ENCODE peak calls at places on chromosome 1, in six cellular contexts. K is GM23338, V is EH, I is Right ventricle myocardium inferior, T is fibroblast of the conjunctiva, Y is dorsolateral prefrontal cortex. D is an unnamed sample.
A peak's percentile ranks its signal among the peaks of the same experiment; 100 is the strongest.

GRCh38 chr1:59364012-59364411 is 67.1 kb downstream of the FGGY start:
- DNase-seq in I (no peak), Y (no peak), V (no peak), K (no peak), T (no peak), D (no peak)

GRCh38 chr1:76491737-76492136 is 375.5 kb upstream of the ST6GALNAC5 start:
- DNase-seq in K (no peak), Y (no peak), I (no peak), T (no peak), V (no peak), D (no peak)

GRCh38 chr1:26221094-26221493 is 12.9 kb upstream of the CEP85 start:
- DNase-seq in T (no peak), I (no peak), K (no peak), Y (no peak), V (no peak), D (no peak)

GRCh38 chr1:197469620-197470210 is 201.7 kb downstream of the CRB1 start:
- DNase-seq in T (no peak), K (peak; percentile 19), V (no peak), Y (no peak), I (no peak), D (no peak)

GRCh38 chr1:5896706-5897105 is 95.5 kb downstream of the NPHP4 start:
- DNase-seq in I (no peak), Y (peak; percentile 46), K (peak; percentile 44), T (no peak), V (no peak), D (no peak)

GRCh38 chr1:11279152-11279551 is 6.2 kb downstream of the UBIAD1 start:
- DNase-seq in Y (no peak), T (no peak), I (no peak), K (no peak), V (no peak), D (no peak)

GRCh38 chr1:34013958-34014737 is 150.3 kb downstream of the HMGB4 start:
- DNase-seq in V (peak; percentile 32), Y (no peak), I (no peak), K (peak; percentile 79), T (no peak), D (peak; percentile 61)

GRCh38 chr1:23838401-23838866 is 13.2 kb upstream of the HMGCL start:
- DNase-seq in V (peak; percentile 59), T (peak; percentile 5), Y (no peak), K (peak; percentile 72), I (peak; percentile 89), D (peak; percentile 72)

GRCh38 chr1:159821171-159821867 is 5.4 kb upstream of the SLAMF8 start:
- DNase-seq in K (peak; percentile 80), Y (peak; percentile 47), T (no peak), V (no peak), I (no peak), D (peak; percentile 64)

GRCh38 chr1:54833146-54833545 is 32.0 kb upstream of the TTC22 start:
- DNase-seq in Y (no peak), K (no peak), I (no peak), V (no peak), T (no peak), D (no peak)

GRCh38 chr1:161069731-161070270 is at the start of gene ARHGAP30:
- DNase-seq in K (peak; percentile 41), T (no peak), I (peak; percentile 92), V (no peak), Y (peak; percentile 34), D (no peak)

GRCh38 chr1:20187813-20188454 is 1.6 kb upstream of the PLA2G2C start:
- DNase-seq in I (no peak), Y (no peak), V (no peak), K (no peak), T (no peak), D (no peak)

GRCh38 chr1:116878804-116879477 is 30.8 kb upstream of the PTGFRN start:
- DNase-seq in V (peak; percentile 41), K (peak; percentile 50), Y (no peak), T (peak; percentile 43), I (peak; percentile 67), D (peak; percentile 31)

GRCh38 chr1:240611619-240612490 is at the start of gene GREM2:
- DNase-seq in K (peak; percentile 82), Y (peak; percentile 66), V (peak; percentile 95), I (no peak), T (peak; percentile 55), D (peak; percentile 94)

GRCh38 chr1:13540871-13541270 is 27.1 kb upstream of the LRRC38 start:
- DNase-seq in T (no peak), Y (no peak), I (no peak), K (no peak), V (no peak), D (peak; percentile 2)

GRCh38 chr1:94579876-94580294 is 38.3 kb upstream of the F3 start:
- DNase-seq in K (peak; percentile 61), V (peak; percentile 98), T (peak; percentile 69), I (no peak), Y (no peak), D (peak; percentile 95)

GRCh38 chr1:175343945-175344344 is 151.4 kb upstream of the KIAA0040 start:
- DNase-seq in Y (no peak), T (no peak), K (peak; percentile 11), I (no peak), V (no peak), D (no peak)

GRCh38 chr1:114482585-114482984 is 28.4 kb downstream of the TRIM33 start:
- DNase-seq in V (no peak), T (no peak), K (peak; percentile 21), Y (no peak), I (no peak), D (no peak)

GRCh38 chr1:20209471-20209870 is 23.2 kb upstream of the PLA2G2C start:
- DNase-seq in Y (no peak), T (no peak), K (no peak), V (no peak), I (no peak), D (no peak)

GRCh38 chr1:247366926-247367325 is 35.3 kb upstream of the ZNF496 start:
- DNase-seq in I (no peak), Y (no peak), T (no peak), K (no peak), V (no peak), D (no peak)

GRCh38 chr1:69976896-69977295 is 228.5 kb downstream of the LRRC40 start:
- DNase-seq in Y (peak; percentile 44), T (no peak), V (peak; percentile 59), I (no peak), K (no peak), D (peak; percentile 78)

GRCh38 chr1:63004868-63005267 is 220.9 kb downstream of the ATG4C start:
- DNase-seq in K (peak; percentile 61), I (no peak), V (no peak), T (no peak), Y (no peak), D (no peak)

GRCh38 chr1:147541672-147542548 is 609 bp downstream of the BCL9 start:
- DNase-seq in K (peak; percentile 83), I (peak; percentile 78), V (peak; percentile 55), Y (peak; percentile 56), T (peak; percentile 18), D (peak; percentile 73)

GRCh38 chr1:90534669-90535379 is 182.3 kb downstream of the BARHL2 start:
- DNase-seq in Y (no peak), V (no peak), K (peak; percentile 44), T (no peak), I (no peak), D (no peak)

GRCh38 chr1:154943649-154944421 is 7.3 kb upstream of the PMVK start:
- DNase-seq in V (peak; percentile 47), Y (no peak), K (peak; percentile 79), I (no peak), T (no peak), D (peak; percentile 48)

GRCh38 chr1:162997499-162998285 is 71.5 kb upstream of the RGS4 start:
- DNase-seq in V (peak; percentile 81), I (no peak), K (no peak), Y (no peak), T (no peak), D (peak; percentile 71)